ENCODE peak calls at places on chromosomes 6 and 20, in ten cellular contexts. V is RCC 7860; N is mesendoderm; H is hippocampal formation; M is activated effector memory CD4-positive, alpha-beta T cell treated with Interleukin-2 at 50 U/mL for 16 hours; S is MCF 10A; C is GM04503; G is astrocyte of the hippocampus; D is astrocyte of the spinal cord; E is HEK293T. O is an unnamed sample.
A peak's percentile ranks its signal among the peaks of the same experiment; 100 is the strongest.

GRCh38 chr20:63778034-63778752 is 38.6 kb downstream of the SLC2A4RG start:
- DNase-seq in V (no peak), N (peak; percentile 53), H (no peak), M (no peak), S (no peak), C (no peak), G (peak; percentile 63), D (no peak), E (no peak), O (no peak)

GRCh38 chr6:132683543-132683942 is 24.6 kb upstream of the TAAR1 start:
- DNase-seq in V (no peak), N (peak; percentile 54), H (no peak), M (no peak), S (peak; percentile 85), C (peak; percentile 7), G (peak; percentile 12), D (peak; percentile 16), E (no peak), O (peak; percentile 19)

GRCh38 chr20:62577447-62577846 is 64.9 kb upstream of the SLCO4A1 start:
- DNase-seq in V (no peak), N (no peak), H (no peak), M (no peak), S (no peak), C (no peak), G (no peak), D (no peak), E (no peak), O (no peak)

GRCh38 chr6:39137235-39137634 is 22.2 kb upstream of the SAYSD1 start:
- DNase-seq in V (no peak), N (peak; percentile 81), H (no peak), M (no peak), S (peak; percentile 69), C (no peak), G (peak; percentile 69), D (peak; percentile 7), E (peak; percentile 26), O (peak; percentile 26)

GRCh38 chr6:128641701-128642100 is 121.3 kb upstream of the PTPRK start:
- DNase-seq in V (no peak), N (no peak), H (no peak), M (no peak), S (no peak), C (no peak), G (no peak), D (no peak), E (no peak), O (no peak)

GRCh38 chr20:3199976-3200755 is 4.3 kb downstream of the DDRGK1 start:
- DNase-seq in V (no peak), N (no peak), H (no peak), M (no peak), S (no peak), C (no peak), G (no peak), D (no peak), E (no peak), O (no peak)

GRCh38 chr6:40719671-40720374 is 132.7 kb upstream of the LRFN2 start:
- DNase-seq in V (no peak), N (peak; percentile 72), H (peak; percentile 33), M (no peak), S (peak; percentile 8), C (no peak), G (peak; percentile 45), D (peak; percentile 65), E (no peak), O (peak; percentile 65)

GRCh38 chr6:20202070-20202658 is 10.1 kb downstream of the MBOAT1 start:
- DNase-seq in V (peak; percentile 60), N (peak; percentile 66), H (no peak), M (no peak), S (peak; percentile 69), C (no peak), G (peak; percentile 44), D (peak; percentile 38), E (no peak), O (no peak)

GRCh38 chr6:15516923-15517560 is 145.8 kb downstream of the DTNBP1 start:
- DNase-seq in V (no peak), N (no peak), H (no peak), M (no peak), S (no peak), C (no peak), G (no peak), D (no peak), E (no peak), O (no peak)

GRCh38 chr6:54282186-54282585 is 26.1 kb upstream of the TINAG start:
- DNase-seq in V (peak; percentile 99), N (no peak), H (no peak), M (no peak), S (no peak), C (peak; percentile 93), G (peak; percentile 42), D (peak; percentile 85), E (no peak), O (peak; percentile 58)

GRCh38 chr6:163463180-163463579 is 48.7 kb downstream of the QKI start:
- DNase-seq in V (no peak), N (no peak), H (no peak), M (no peak), S (no peak), C (no peak), G (no peak), D (no peak), E (no peak), O (no peak)

GRCh38 chr6:36788768-36789167 is 50.5 kb downstream of the CPNE5 start:
- DNase-seq in V (no peak), N (no peak), H (no peak), M (no peak), S (no peak), C (no peak), G (no peak), D (no peak), E (no peak), O (peak; percentile 46)

O was measured in AG08395.